ENCODE peak calls at places on chromosomes 5 and 9, in six cellular contexts. H is testis; J is tibial nerve; Y is CD8-positive, alpha-beta T cell; M is A549; A is endodermal cell. P is an unnamed sample.

GRCh38 chr5:34998058-34998789 is 49.5 kb downstream of the AGXT2 start:
- DNase-seq in H (no peak), J (no peak), Y (no peak), M (no peak), A (no peak), P (peak; percentile 79)

GRCh38 chr5:24788829-24789509 is 144.2 kb upstream of the CDH10 start:
- DNase-seq in H (no peak), J (no peak), Y (no peak), M (no peak), A (no peak), P (no peak)

GRCh38 chr9:89835676-89836075 is 230.9 kb downstream of the GADD45G start:
- DNase-seq in H (no peak), J (no peak), Y (no peak), M (no peak), A (peak; percentile 34), P (no peak)

GRCh38 chr5:33480876-33481275 is 40.1 kb downstream of the TARS1 start:
- DNase-seq in H (no peak), J (no peak), Y (no peak), M (no peak), A (no peak), P (no peak)

GRCh38 chr5:3352711-3353110 is 242.9 kb upstream of the IRX1 start:
- DNase-seq in H (no peak), J (no peak), Y (no peak), M (no peak), A (peak; percentile 7), P (no peak)

GRCh38 chr5:181248277-181248676 is 4.6 kb upstream of the RACK1 start:
- DNase-seq in H (no peak), J (no peak), Y (no peak), M (no peak), A (no peak), P (no peak)

GRCh38 chr5:18069790-18070189 is 435.5 kb downstream of the TAF11L14 start:
- DNase-seq in H (no peak), J (no peak), Y (no peak), M (no peak), A (no peak), P (no peak)

GRCh38 chr5:136228358-136228757 is 35.4 kb upstream of the SMIM32 start:
- DNase-seq in H (no peak), J (no peak), Y (no peak), M (no peak), A (peak; percentile 66), P (no peak)

GRCh38 chr9:23308114-23308513 is 517.9 kb downstream of the ELAVL2 start:
- DNase-seq in H (no peak), J (no peak), Y (no peak), M (no peak), A (no peak), P (no peak)

GRCh38 chr9:129694265-129694664 is 28.8 kb downstream of the PRRX2 start:
- DNase-seq in H (no peak), J (no peak), Y (no peak), M (no peak), A (peak; percentile 31), P (no peak)

GRCh38 chr5:72523960-72524582 is 16.9 kb upstream of the ZNF366 start:
- DNase-seq in H (no peak), J (peak; percentile 42), Y (no peak), M (no peak), A (no peak), P (no peak)

GRCh38 chr9:121156263-121156731 is 45.4 kb downstream of the RAB14 start:
- DNase-seq in H (no peak), J (no peak), Y (no peak), M (no peak), A (no peak), P (no peak)

GRCh38 chr9:93212409-93212808 is 28.5 kb downstream of the WNK2 start:
- DNase-seq in H (no peak), J (no peak), Y (no peak), M (no peak), A (no peak), P (no peak)

DNA sequence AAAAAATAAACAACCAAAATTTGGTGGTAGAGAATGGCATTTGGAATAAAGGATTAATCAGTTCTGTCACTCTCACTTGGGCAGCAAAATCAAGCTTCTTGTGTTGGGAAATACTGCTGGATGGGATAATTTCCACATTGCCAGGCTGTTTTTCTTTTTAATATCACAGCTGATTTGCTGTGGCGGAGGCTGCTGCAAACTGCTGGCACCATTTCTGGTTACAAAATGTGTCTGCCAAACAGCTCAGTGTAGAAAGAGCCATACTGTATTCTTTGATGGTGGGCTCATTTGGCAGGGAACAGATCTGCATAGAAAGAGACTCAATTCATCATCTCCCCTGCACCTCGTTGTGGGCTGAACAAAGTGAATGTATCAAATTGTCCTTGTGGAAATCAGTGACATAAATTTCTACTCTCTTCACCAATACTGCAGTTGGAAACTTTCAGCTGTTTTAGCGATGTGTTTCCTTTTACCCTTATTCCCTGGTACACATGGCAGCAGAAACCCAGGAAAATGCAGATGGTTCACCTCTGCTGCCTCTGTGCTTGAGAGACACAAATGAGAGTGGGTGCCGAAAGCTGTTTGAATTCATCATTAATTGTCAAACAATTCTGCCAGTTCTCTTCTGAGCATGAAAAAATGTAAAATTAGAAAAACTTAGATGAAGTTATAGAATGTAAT is 74.8 kb downstream of the HMHB1 start:
- DNase-seq in H (no peak), J (peak; percentile 9), Y (no peak), M (no peak), A (no peak), P (no peak)
- H3K4me3 ChIP-seq in H (no peak overlapping the region), J (no peak overlapping the region), Y (no peak overlapping the region), M (no peak overlapping the region), A (no peak overlapping the region), P (no peak overlapping the region)

GRCh38 chr5:39055027-39055759 is 19.0 kb downstream of the RICTOR start:
- DNase-seq in H (no peak), J (no peak), Y (no peak), M (no peak), A (no peak), P (no peak)
- H3K4me1 ChIP-seq in H (no peaks in the 10 kb centered on the region), J (peaks cover 33% of the 10 kb centered on the region), Y (peaks cover 26% of the 10 kb centered on the region), M (peaks cover 41% of the 10 kb centered on the region), A (no peaks in the 10 kb centered on the region), P (peaks cover 8% of the 10 kb centered on the region)

GRCh38 chr5:44390332-44390731 is 1.1 kb upstream of the FGF10 start:
- DNase-seq in H (no peak), J (no peak), Y (no peak), M (no peak), A (no peak), P (no peak)
- H3K4me3 ChIP-seq in H (peak overlapping the region; percentile 67), J (peak overlapping the region; percentile 62), Y (no peak overlapping the region), M (no peak overlapping the region), A (peak overlapping the region; percentile 77), P (no peak overlapping the region)

GRCh38 chr5:132479073-132479811 is 11.3 kb downstream of the IRF1 start:
- DNase-seq in H (no peak), J (no peak), Y (no peak), M (no peak), A (no peak), P (no peak)
- H3K4me1 ChIP-seq in H (peaks cover 7% of the 10 kb centered on the region), J (peaks cover 51% of the 10 kb centered on the region), Y (peaks cover 66% of the 10 kb centered on the region), M (peaks cover 10% of the 10 kb centered on the region), A (no peaks in the 10 kb centered on the region), P (peaks cover 17% of the 10 kb centered on the region)

GRCh38 chr5:123907349-123907748 is 395.4 kb downstream of the CSNK1G3 start:
- DNase-seq in H (no peak), J (no peak), Y (no peak), M (no peak), A (no peak), P (no peak)
- H3K4me3 ChIP-seq in H (no peak overlapping the region), J (no peak overlapping the region), Y (no peak overlapping the region), M (no peak overlapping the region), A (no peak overlapping the region), P (no peak overlapping the region)

GRCh38 chr5:66209350-66209749 is 65.2 kb downstream of the SREK1 start:
- DNase-seq in H (no peak), J (no peak), Y (no peak), M (peak; percentile 31), A (peak; percentile 74), P (peak; percentile 27)

GRCh38 chr5:66206465-66206864 is 62.4 kb downstream of the SREK1 start:
- DNase-seq in H (no peak), J (no peak), Y (no peak), M (no peak), A (no peak), P (no peak)

GRCh38 chr5:66213533-66213932 is 69.4 kb downstream of the SREK1 start:
- DNase-seq in H (no peak), J (no peak), Y (no peak), M (no peak), A (no peak), P (no peak)

GRCh38 chr5:66207800-66208561 is 63.9 kb downstream of the SREK1 start:
- DNase-seq in H (peak; percentile 24), J (no peak), Y (no peak), M (no peak), A (no peak), P (peak; percentile 97)

DNA sequence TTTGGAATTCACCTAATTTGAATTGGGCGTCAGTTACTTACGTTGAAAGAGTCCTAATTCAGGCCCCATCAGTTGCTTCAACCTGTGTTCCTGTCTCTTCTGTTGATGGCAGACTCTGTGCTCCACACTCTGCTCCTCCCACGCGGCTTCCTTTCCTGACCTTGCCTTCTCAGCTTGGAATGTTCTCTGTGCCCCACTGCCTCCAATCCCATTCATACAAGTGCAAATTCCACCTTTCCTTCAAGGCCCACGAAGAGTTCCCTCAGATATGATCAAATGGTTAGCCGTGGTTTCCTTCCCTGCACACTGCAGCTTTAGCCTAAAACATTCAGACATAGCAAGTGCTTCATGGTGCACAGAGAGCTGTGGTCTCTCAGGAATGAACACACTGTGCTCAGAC is 65.7 kb downstream of the SREK1 start:
- DNase-seq in H (peak; percentile 57), J (no peak), Y (no peak), M (no peak), A (no peak), P (no peak)
- H3K4me1 ChIP-seq in H (peaks cover 16% of the 10 kb centered on the region), J (no peaks in the 10 kb centered on the region), Y (no peaks in the 10 kb centered on the region), M (peaks cover 13% of the 10 kb centered on the region), A (no peaks in the 10 kb centered on the region), P (peaks cover 24% of the 10 kb centered on the region)

DNA sequence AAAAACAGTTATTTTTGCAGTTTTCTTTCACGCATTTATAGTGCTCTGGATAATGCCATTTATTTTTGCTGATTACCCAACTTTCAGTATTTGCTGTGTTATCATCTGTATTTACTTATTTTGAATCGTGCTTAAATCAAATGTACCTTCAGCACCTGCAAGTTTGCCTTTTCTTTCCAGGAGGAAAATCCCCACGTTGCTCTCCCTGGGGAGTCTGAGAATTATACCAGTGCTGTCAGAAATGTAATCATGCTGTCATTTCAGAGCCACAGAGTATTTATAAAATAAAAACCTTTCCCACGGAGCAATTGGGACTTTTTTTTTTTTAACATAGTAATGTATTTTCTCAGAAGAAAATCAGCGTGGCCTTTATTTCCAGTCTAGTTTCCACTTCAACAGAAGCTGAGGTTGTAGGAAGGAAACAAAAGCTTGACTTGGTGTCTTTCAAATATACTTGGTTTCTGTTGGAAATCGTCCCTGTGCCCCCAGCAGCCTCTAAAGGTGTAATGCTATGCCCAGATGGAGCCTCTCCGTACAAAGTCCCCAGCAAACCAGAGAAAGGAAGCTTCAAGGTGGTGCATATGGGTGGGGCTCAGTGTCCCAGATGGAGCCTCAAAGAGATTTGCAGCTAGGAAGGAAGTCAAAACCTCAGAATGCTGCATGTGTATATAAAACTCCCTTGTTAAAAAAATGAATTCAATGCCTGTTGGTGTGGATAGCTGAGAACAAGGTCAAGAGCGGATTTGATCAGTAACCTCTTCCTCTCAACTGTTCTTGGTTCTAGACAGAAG is 2.1 kb downstream of the GPR150 start:
- DNase-seq in H (no peak), J (no peak), Y (no peak), M (no peak), A (no peak), P (no peak)
- H3K4me3 ChIP-seq in H (no peak overlapping the region), J (peak overlapping the region; percentile 73), Y (peak overlapping the region; percentile 74), M (no peak overlapping the region), A (peak overlapping the region; percentile 73), P (no peak overlapping the region)

P was measured in thyroid gland.